ENCODE peak calls at places on chromosomes 3 and 15, in four cellular contexts. Q is A673, C is mammary epithelial cell, B is fibroblast of lung. M is an unnamed sample.

GRCh38 chr3:16177962-16178627 is 3.6 kb downstream of the GALNT15 start:
- DNase-seq in Q (peak; percentile 78), B (peak; percentile 90), C (peak; percentile 62), M (peak; percentile 36)

GRCh38 chr3:34969513-34969912 is 669.8 kb upstream of the ARPP21 start:
- DNase-seq in C (no peak), Q (no peak), B (no peak), M (no peak)

GRCh38 chr15:88894819-88895767 is at the start of gene HAPLN3:
- DNase-seq in C (peak; percentile 46), B (peak; percentile 45), Q (no peak), M (no peak)

GRCh38 chr3:12287727-12288465 is 974 bp upstream of the PPARG start:
- DNase-seq in C (no peak), Q (no peak), B (peak; percentile 29), M (no peak)

GRCh38 chr15:101242160-101242998 is 9.5 kb downstream of the CHSY1 start:
- DNase-seq in C (peak; percentile 57), B (peak; percentile 77), Q (no peak), M (no peak)

GRCh38 chr3:178195824-178196223 is 340.4 kb upstream of the KCNMB2 start:
- DNase-seq in C (peak; percentile 71), B (peak; percentile 87), Q (no peak), M (peak; percentile 28)

GRCh38 chr15:97875025-97875512 is 85.4 kb upstream of the ARRDC4 start:
- DNase-seq in C (no peak), B (no peak), Q (no peak), M (no peak)

GRCh38 chr15:44034933-44035624 is 160.0 kb downstream of the FRMD5 start:
- DNase-seq in Q (no peak), B (peak; percentile 89), C (peak; percentile 62), M (no peak)

GRCh38 chr15:66841953-66842681 is 140.1 kb downstream of the SMAD6 start:
- DNase-seq in Q (no peak), C (peak; percentile 86), B (peak; percentile 91), M (peak; percentile 42)

GRCh38 chr15:35306361-35306981 is 221.4 kb upstream of the NANOGP8 start:
- DNase-seq in C (peak; percentile 68), Q (peak; percentile 55), B (peak; percentile 91), M (no peak)

GRCh38 chr3:55491296-55491816 is 4.2 kb upstream of the WNT5A start:
- DNase-seq in Q (peak; percentile 63), B (peak; percentile 97), C (peak; percentile 74), M (no peak)

GRCh38 chr3:124565551-124565950 is 164.7 kb upstream of the UMPS start:
- DNase-seq in B (no peak), Q (no peak), C (no peak), M (no peak)

GRCh38 chr3:43073836-43074220 is 32.1 kb downstream of the POMGNT2 start:
- DNase-seq in C (no peak), Q (no peak), B (no peak), M (no peak)

GRCh38 chr15:71048913-71049675 is 66.2 kb upstream of the THSD4 start:
- DNase-seq in C (peak; percentile 87), Q (no peak), B (peak; percentile 100), M (peak; percentile 53)

GRCh38 chr15:73637527-73637926 is 4.3 kb upstream of the NPTN start:
- DNase-seq in Q (no peak), B (peak; percentile 42), C (peak; percentile 54), M (no peak)

GRCh38 chr15:98903377-98904018 is 104.1 kb downstream of the PGPEP1L start:
- DNase-seq in Q (peak; percentile 21), B (peak; percentile 87), C (peak; percentile 95), M (peak; percentile 81)

GRCh38 chr15:94701281-94701985 is 470.1 kb downstream of the MCTP2 start:
- DNase-seq in C (no peak), Q (no peak), B (peak; percentile 6), M (no peak)

GRCh38 chr3:8996681-8997121 is 33.4 kb upstream of the RAD18 start:
- DNase-seq in Q (no peak), C (no peak), B (peak; percentile 32), M (no peak)

GRCh38 chr3:17329932-17330331 is 412.5 kb downstream of the TBC1D5 start:
- DNase-seq in Q (no peak), B (no peak), C (no peak), M (no peak)

GRCh38 chr3:133401374-133402135 is 1.7 kb downstream of the BFSP2 start:
- DNase-seq in C (no peak), B (peak; percentile 70), Q (no peak), M (no peak)

GRCh38 chr3:25725810-25726209 is 57.4 kb downstream of the NGLY1 start:
- DNase-seq in Q (no peak), B (peak; percentile 20), C (no peak), M (no peak)

GRCh38 chr15:77473328-77473727 is 52.6 kb downstream of the HMG20A start:
- DNase-seq in Q (no peak), C (no peak), B (no peak), M (no peak)

GRCh38 chr3:46283851-46284450 is 41.7 kb downstream of the CCR3 start:
- DNase-seq in Q (no peak), B (no peak), C (no peak), M (no peak)

GRCh38 chr3:188937389-188937788 is 234.4 kb upstream of the TPRG1 start:
- DNase-seq in Q (no peak), C (no peak), B (peak; percentile 32), M (no peak)

GRCh38 chr15:66963710-66964109 is 101.7 kb upstream of the SMAD3 start:
- DNase-seq in C (no peak), B (peak; percentile 17), Q (no peak), M (no peak)

GRCh38 chr3:136078421-136079364 is 113.2 kb downstream of the PPP2R3A start:
- DNase-seq in C (no peak), B (no peak), Q (peak; percentile 56), M (no peak)

GRCh38 chr3:50238549-50239026 is 2.6 kb downstream of the GNAI2 start:
- DNase-seq in Q (peak; percentile 30), C (peak; percentile 62), B (peak; percentile 34), M (no peak)

GRCh38 chr3:42097166-42097946 is 6.2 kb downstream of the TRAK1 start:
- DNase-seq in Q (no peak), B (peak; percentile 96), C (peak; percentile 71), M (no peak)

GRCh38 chr3:146843476-146843875 is 238.3 kb upstream of the PLSCR5 start:
- DNase-seq in B (no peak), Q (no peak), C (no peak), M (no peak)

GRCh38 chr15:60358935-60359672 is 38.7 kb downstream of the ANXA2 start:
- DNase-seq in C (no peak), Q (no peak), B (peak; percentile 93), M (no peak)

GRCh38 chr15:62344806-62345539 is 179.9 kb upstream of the C2CD4B start:
- DNase-seq in C (peak; percentile 61), B (peak; percentile 73), Q (peak; percentile 81), M (peak; percentile 19)

GRCh38 chr3:44066806-44067205 is 174.9 kb upstream of the TOPAZ1 start:
- DNase-seq in Q (no peak), B (no peak), C (peak; percentile 40), M (no peak)

GRCh38 chr15:71465109-71465508 is 345.2 kb upstream of the NR2E3 start:
- DNase-seq in C (no peak), Q (no peak), B (no peak), M (no peak)

GRCh38 chr3:89395441-89395840 is 288.0 kb downstream of the EPHA3 start:
- DNase-seq in B (no peak), C (no peak), Q (no peak), M (no peak)

GRCh38 chr3:168782193-168782592 is 686.5 kb upstream of the GOLIM4 start:
- DNase-seq in Q (no peak), C (no peak), B (no peak), M (no peak)

GRCh38 chr3:58668247-58668646 is 1.7 kb upstream of the FAM3D start:
- DNase-seq in B (no peak), Q (no peak), C (no peak), M (no peak)

GRCh38 chr3:52714335-52715302 is 8.7 kb downstream of the SPCS1 start:
- DNase-seq in Q (no peak), B (no peak), C (no peak), M (no peak)
- H3K4me3 ChIP-seq in Q (no peak overlapping the region), B (no peak overlapping the region), C (no peak overlapping the region), M (no peak overlapping the region)

GRCh38 chr3:51802091-51802720 is 23.2 kb upstream of the IQCF6 start:
- DNase-seq in Q (no peak), C (no peak), B (no peak), M (no peak)

GRCh38 chr3:51800758-51801140 is 21.7 kb upstream of the IQCF6 start:
- DNase-seq in B (no peak), Q (no peak), C (no peak), M (no peak)

GRCh38 chr3:51796859-51797258 is 17.8 kb upstream of the IQCF6 start:
- DNase-seq in B (no peak), C (peak; percentile 30), Q (no peak), M (no peak)

GRCh38 chr3:51799879-51800757 is 21.1 kb upstream of the IQCF6 start:
- DNase-seq in B (peak; percentile 72), Q (peak; percentile 67), C (peak; percentile 65), M (peak; percentile 38)

GRCh38 chr3:51798561-51798960 is 19.5 kb upstream of the IQCF6 start:
- DNase-seq in B (no peak), C (no peak), Q (no peak), M (no peak)
- TF ChIP-seq EZH2 in B (no peak), C (no peak), Q (no peak), M (no peak)

GRCh38 chr3:29511701-29512100 is 230.8 kb downstream of the RBMS3 start:
- DNase-seq in Q (peak; percentile 34), C (no peak), B (no peak), M (no peak)

GRCh38 chr3:29513236-29513635 is 232.4 kb downstream of the RBMS3 start:
- DNase-seq in B (peak; percentile 69), Q (peak; percentile 28), C (peak; percentile 9), M (no peak)

GRCh38 chr3:29514170-29514569 is 233.3 kb downstream of the RBMS3 start:
- DNase-seq in B (no peak), Q (peak; percentile 68), C (no peak), M (no peak)

GRCh38 chr3:29514912-29515311 is 234.0 kb downstream of the RBMS3 start:
- DNase-seq in C (no peak), B (peak; percentile 24), Q (no peak), M (no peak)

DNA sequence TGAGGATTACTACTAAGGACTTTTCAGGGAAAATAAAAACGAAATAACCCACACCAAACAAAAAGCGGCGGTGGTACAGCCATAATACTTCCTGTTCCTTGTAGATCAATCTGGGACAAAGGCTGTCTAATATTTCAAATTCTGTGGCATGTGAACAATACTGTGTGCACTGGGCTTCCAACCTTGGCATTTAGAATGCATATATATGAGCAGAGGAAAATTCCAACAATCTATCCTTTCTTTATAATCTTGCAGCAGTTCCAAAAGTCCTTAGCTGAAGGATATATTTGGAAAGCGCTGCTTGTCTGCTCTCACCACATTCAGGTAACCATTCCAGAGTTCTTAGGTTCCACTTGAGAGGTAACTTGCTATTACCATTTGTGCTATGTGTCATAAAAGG is 231.7 kb downstream of the RBMS3 start:
- DNase-seq in Q (peak; percentile 35), C (peak; percentile 11), B (no peak), M (no peak)
- H3K4me3 ChIP-seq in Q (peak overlapping the region; percentile 22), C (no peak overlapping the region), B (no peak overlapping the region), M (no peak overlapping the region)

GRCh38 chr3:128555098-128555825 is 62.3 kb upstream of the GATA2 start:
- DNase-seq in Q (no peak), B (no peak), C (no peak), M (no peak)
- TF ChIP-seq EZH2 in Q (no peak), B (no peak), C (no peak), M (peak; percentile 56)

M was measured in keratinocyte.